ENCODE peak calls at places on chromosomes 2 and 18, in six cellular contexts. I is stomach, U is IMR-90, B is GM23248, D is astrocyte, N is pancreas. L is an unnamed sample. For H3K4me1, the result is how much of the 10 kb centered on the place peaks cover.

GRCh38 chr18:22026362-22026761 is 143.0 kb upstream of the GATA6 start:
- DNase-seq in I (no peak), U (no peak), B (no peak), D (no peak), N (peak), L (no peak)

GRCh38 chr18:61953641-61954040 is 60.8 kb upstream of the RNF152 start:
- DNase-seq in I (no peak), U (no peak), B (no peak), D (no peak), N (no peak), L (peak)

GRCh38 chr2:196592912-196593881 is 46.3 kb upstream of the CCDC150 start:
- DNase-seq in I (no peak), U (peak), B (peak), D (peak), N (peak), L (no peak)

GRCh38 chr2:230944123-230944653 is 19.1 kb upstream of the GPR55 start:
- DNase-seq in I (peak), U (no peak), B (no peak), D (no peak), N (no peak), L (no peak)

GRCh38 chr18:47953471-47953931 is 23.0 kb upstream of the SMAD2 start:
- DNase-seq in I (no peak), U (no peak), B (peak), D (peak), N (peak), L (no peak)

GRCh38 chr2:202387608-202388342 is 11.6 kb downstream of the BMPR2 start:
- DNase-seq in I (no peak), U (no peak), B (peak), D (no peak), N (no peak), L (no peak)

GRCh38 chr2:202140522-202141292 is 67.7 kb downstream of the KIAA2012 start:
- DNase-seq in I (no peak), U (peak), B (peak), D (peak), N (no peak), L (no peak)

GRCh38 chr18:78538669-78539440 is 440.8 kb upstream of the SALL3 start:
- DNase-seq in I (no peak), U (no peak), B (no peak), D (no peak), N (no peak), L (no peak)

GRCh38 chr2:216298719-216299118 is 73.6 kb downstream of the MARCHF4 start:
- DNase-seq in I (no peak), U (peak), B (peak), D (peak), N (no peak), L (no peak)

GRCh38 chr2:113910110-113910717 is 20.3 kb downstream of the ACTR3 start:
- DNase-seq in I (no peak), U (peak), B (peak), D (peak), N (no peak), L (no peak)

GRCh38 chr2:216690451-216691209 is 4.7 kb downstream of the IGFBP5 start:
- DNase-seq in I (no peak), U (peak), B (peak), D (peak), N (no peak), L (no peak)

GRCh38 chr18:78871631-78872030 is 108.0 kb upstream of the SALL3 start:
- DNase-seq in I (no peak), U (no peak), B (no peak), D (no peak), N (no peak), L (peak)

GRCh38 chr2:45765847-45766254 is 114.4 kb downstream of the PRKCE start:
- DNase-seq in I (peak), U (peak), B (no peak), D (no peak), N (no peak), L (no peak)

DNA sequence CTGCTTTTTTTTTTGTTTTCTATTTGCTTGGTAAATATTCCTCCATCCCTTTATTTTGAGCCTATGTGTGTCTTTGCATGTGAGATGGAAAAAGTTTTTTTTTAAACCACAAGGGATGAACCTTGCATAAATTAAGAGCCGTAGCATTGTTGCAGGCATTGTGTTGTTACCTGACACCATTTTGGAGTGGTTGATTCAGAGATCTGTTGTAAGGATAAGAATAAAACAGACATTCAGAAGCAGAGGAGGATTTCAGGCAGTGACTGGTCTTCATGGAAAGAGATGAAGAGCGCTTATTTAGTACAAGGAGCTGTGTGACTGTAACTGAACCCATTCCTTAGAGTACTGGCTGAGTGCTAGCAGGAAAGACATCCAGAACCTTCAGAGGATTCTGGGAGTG is 101.2 kb downstream of the LTBP1 start:
- DNase-seq in I (no peak), U (peak), B (no peak), D (peak), N (no peak), L (no peak)
- H3K4me3 ChIP-seq in I (no peak), U (no peak), B (no peak), D (no peak), N (no peak), L (no peak)

GRCh38 chr2:105796131-105796638 is 51.5 kb downstream of the NCK2 start:
- DNase-seq in I (no peak), U (no peak), B (no peak), D (no peak), N (no peak), L (no peak)
- H3K4me1 ChIP-seq in I (under half), U (under half), B (under half), D (under half), N (under half), L (half or more)

GRCh38 chr2:174635015-174635593 is 37.5 kb upstream of the WIPF1 start:
- DNase-seq in I (no peak), U (no peak), B (peak), D (no peak), N (no peak), L (no peak)

GRCh38 chr2:174634130-174635014 is 36.8 kb upstream of the WIPF1 start:
- DNase-seq in I (no peak), U (peak), B (peak), D (no peak), N (no peak), L (no peak)

GRCh38 chr2:174631009-174631981 is 33.7 kb upstream of the WIPF1 start:
- DNase-seq in I (no peak), U (peak), B (peak), D (peak), N (no peak), L (no peak)

GRCh38 chr2:174633621-174633927 is 36.0 kb upstream of the WIPF1 start:
- DNase-seq in I (no peak), U (no peak), B (peak), D (no peak), N (no peak), L (no peak)

DNA sequence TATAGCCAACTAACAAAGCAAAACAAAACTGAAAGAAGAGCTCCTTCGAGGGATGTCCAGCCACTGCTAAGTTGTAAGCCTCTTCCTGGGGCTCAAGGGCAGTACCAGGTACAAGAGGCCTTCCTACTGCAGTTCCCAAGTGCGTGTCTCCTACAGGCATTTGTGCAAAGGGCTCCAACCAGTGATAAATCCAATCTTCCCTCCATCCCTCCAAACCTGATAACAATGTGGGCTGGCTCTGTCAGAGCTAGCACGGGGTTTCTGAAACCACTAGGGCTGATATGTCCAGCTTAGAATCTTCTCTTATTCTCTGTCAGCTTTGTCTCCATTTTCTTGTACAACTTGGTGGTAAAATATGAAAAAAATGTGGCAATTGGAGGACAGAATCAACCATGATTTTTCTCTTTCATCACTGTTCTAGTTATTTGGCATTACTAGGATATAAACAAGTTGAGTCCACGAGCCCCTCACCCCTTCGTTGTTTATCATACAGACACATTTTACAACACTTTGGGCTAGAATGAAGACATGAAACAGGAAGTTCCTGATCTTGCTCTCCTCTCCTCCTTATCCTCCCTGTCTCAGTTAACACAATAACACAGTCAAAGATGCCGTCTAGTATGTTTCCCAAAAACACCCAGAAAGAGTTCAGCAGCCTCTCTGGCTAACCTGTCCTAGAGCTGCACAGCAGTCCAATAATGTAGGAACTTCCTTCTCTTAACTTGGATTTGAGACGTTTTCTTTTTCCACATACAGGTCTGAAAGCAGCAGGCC is 35.4 kb upstream of the WIPF1 start:
- DNase-seq in I (no peak), U (no peak), B (peak), D (no peak), N (no peak), L (no peak)
- H3K4me3 ChIP-seq in I (peak), U (no peak), B (peak), D (no peak), N (no peak), L (peak)

DNA sequence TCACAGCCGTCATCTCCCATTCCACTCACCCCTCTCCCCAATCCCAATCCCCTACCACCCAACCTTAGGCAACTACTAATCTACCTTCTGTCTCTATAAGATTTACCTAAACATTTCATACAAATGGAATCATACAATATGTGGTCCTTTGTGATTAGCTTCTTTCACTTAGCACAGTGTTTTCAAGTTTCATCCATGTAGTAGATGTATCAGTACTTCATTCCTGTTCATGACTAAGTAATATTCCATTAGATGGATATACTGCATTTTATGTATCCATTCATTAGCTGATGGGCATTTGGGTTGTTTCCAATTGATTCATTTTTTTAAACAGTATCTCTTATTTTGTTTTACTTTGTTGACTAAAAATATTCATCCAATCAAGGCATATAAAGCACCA is 109.6 kb downstream of the CDH2 start:
- DNase-seq in I (no peak), U (no peak), B (no peak), D (no peak), N (no peak), L (no peak)
- H3K4me1 ChIP-seq in I (under half), U (under half), B (under half), D (under half), N (under half), L (under half)

GRCh38 chr2:118844261-118845004 is 3.0 kb downstream of the EN1 start:
- DNase-seq in I (no peak), U (no peak), B (peak), D (no peak), N (no peak), L (no peak)

GRCh38 chr2:118841450-118841827 is 6.0 kb downstream of the EN1 start:
- DNase-seq in I (no peak), U (no peak), B (no peak), D (no peak), N (no peak), L (no peak)

GRCh38 chr2:118843492-118844132 is 3.8 kb downstream of the EN1 start:
- DNase-seq in I (no peak), U (no peak), B (no peak), D (no peak), N (no peak), L (no peak)

GRCh38 chr2:118841828-118842461 is 5.5 kb downstream of the EN1 start:
- DNase-seq in I (no peak), U (no peak), B (no peak), D (no peak), N (no peak), L (no peak)

DNA sequence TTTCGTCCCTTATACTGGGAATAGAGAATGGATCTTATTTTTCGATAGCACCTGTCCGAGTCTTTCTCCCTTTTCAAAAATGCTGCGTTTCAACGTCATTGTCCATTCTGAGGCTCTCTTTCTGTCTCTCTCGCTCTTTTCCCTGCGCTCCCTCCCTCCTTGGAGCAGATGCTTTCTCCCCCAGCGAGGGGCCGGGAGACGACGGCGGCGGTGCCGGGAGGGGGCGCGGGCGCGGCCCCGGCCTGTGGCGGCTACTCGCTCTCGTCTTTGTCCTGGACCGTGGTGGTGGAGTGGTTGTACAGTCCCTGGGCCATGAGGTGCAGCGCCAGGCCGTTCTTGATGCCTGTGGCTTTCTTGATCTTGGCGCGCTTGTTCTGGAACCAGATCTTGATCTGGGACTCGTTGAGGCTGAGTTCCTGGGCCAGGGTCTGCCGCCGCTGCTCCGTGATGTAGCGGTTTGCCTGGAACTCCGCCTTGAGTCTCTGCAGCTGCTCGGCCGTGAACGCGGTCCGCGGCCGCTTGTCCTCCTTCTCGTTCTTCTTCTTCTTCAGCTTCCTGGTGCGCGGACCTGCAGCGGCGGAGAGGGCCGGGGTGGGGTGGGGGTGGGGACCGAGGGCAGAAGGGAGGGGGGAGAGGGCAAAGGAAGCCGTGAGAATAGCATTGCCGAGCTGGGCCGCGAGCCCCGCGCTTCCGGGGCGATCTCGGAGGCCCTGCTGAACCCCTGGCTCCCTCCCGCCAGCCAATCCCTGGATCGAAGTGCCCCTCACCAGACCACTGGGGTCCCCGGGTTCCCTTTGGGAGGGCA is 4.6 kb downstream of the EN1 start:
- DNase-seq in I (no peak), U (no peak), B (no peak), D (no peak), N (no peak), L (no peak)
- H3K4me3 ChIP-seq in I (peak), U (no peak), B (no peak), D (peak), N (no peak), L (peak)

GRCh38 chr2:218402911-218403411 is 3.3 kb downstream of the CTDSP1 start:
- DNase-seq in I (no peak), U (no peak), B (no peak), D (no peak), N (no peak), L (no peak)
- H3K4me1 ChIP-seq in I (half or more), U (under half), B (under half), D (under half), N (under half), L (half or more)

GRCh38 chr18:73087291-73087977 is 219.6 kb upstream of the NETO1 start:
- DNase-seq in I (no peak), U (no peak), B (no peak), D (no peak), N (no peak), L (no peak)
- H3K4me3 ChIP-seq in I (no peak), U (no peak), B (no peak), D (no peak), N (no peak), L (no peak)

GRCh38 chr2:120778244-120778643 is 42.6 kb downstream of the GLI2 start:
- DNase-seq in I (no peak), U (peak), B (peak), D (peak), N (no peak), L (no peak)

GRCh38 chr2:120779781-120780283 is 44.2 kb downstream of the GLI2 start:
- DNase-seq in I (no peak), U (peak), B (peak), D (peak), N (no peak), L (no peak)

GRCh38 chr2:120783371-120783791 is 47.7 kb downstream of the GLI2 start:
- DNase-seq in I (peak), U (peak), B (peak), D (peak), N (no peak), L (no peak)

GRCh38 chr2:120777787-120778186 is 42.1 kb downstream of the GLI2 start:
- DNase-seq in I (no peak), U (no peak), B (no peak), D (no peak), N (no peak), L (no peak)

GRCh38 chr2:120780402-120780801 is 44.7 kb downstream of the GLI2 start:
- DNase-seq in I (no peak), U (no peak), B (no peak), D (no peak), N (no peak), L (no peak)
- H3K4me1 ChIP-seq in I (under half), U (under half), B (under half), D (under half), N (under half), L (under half)